ENCODE peak calls at places on chromosome 11, in five cellular contexts. V is upper lobe of left lung, M is tibial nerve, J is esophagus muscularis mucosa, B is A549. G is an unnamed sample. For H3K4me1, the result is how much of the 10 kb centered on the place peaks cover.

GRCh38 chr11:125229916-125230315 is 65.4 kb downstream of the PKNOX2 start:
- DNase-seq in V (no peak), M (no peak), J (no peak), B (no peak), G (no peak)

GRCh38 chr11:19502691-19503253 is 209.9 kb upstream of the NAV2 start:
- DNase-seq in V (no peak), M (no peak), J (no peak), B (no peak), G (no peak)

GRCh38 chr11:123587044-123587443 is 67.4 kb downstream of the SCN3B start:
- DNase-seq in V (no peak), M (no peak), J (no peak), B (peak), G (no peak)

GRCh38 chr11:35712533-35712932 is 50.0 kb downstream of the TRIM44 start:
- DNase-seq in V (no peak), M (no peak), J (no peak), B (no peak), G (no peak)

GRCh38 chr11:116170526-116171120 is 602.2 kb downstream of the BUD13 start:
- DNase-seq in V (peak), M (no peak), J (peak), B (no peak), G (no peak)

GRCh38 chr11:95674669-95675358 is 114.8 kb downstream of the FAM76B start:
- DNase-seq in V (no peak), M (no peak), J (no peak), B (no peak), G (no peak)

GRCh38 chr11:90594658-90595057 is 371.8 kb upstream of the CHORDC1 start:
- DNase-seq in V (no peak), M (no peak), J (no peak), B (no peak), G (no peak)

GRCh38 chr11:74154621-74155281 is 16.1 kb downstream of the C2CD3 start:
- DNase-seq in V (no peak), M (no peak), J (no peak), B (no peak), G (no peak)

GRCh38 chr11:113839842-113840241 is 35.5 kb downstream of the USP28 start:
- DNase-seq in V (no peak), M (no peak), J (no peak), B (no peak), G (no peak)

GRCh38 chr11:130772266-130773227 is 143.7 kb downstream of the SNX19 start:
- DNase-seq in V (no peak), M (peak), J (peak), B (no peak), G (peak)

GRCh38 chr11:92226331-92227232 is 2.0 kb downstream of the FAT3 start:
- DNase-seq in V (no peak), M (no peak), J (no peak), B (no peak), G (no peak)

GRCh38 chr11:75056806-75057205 is 39.9 kb downstream of the OR2AT4 start:
- DNase-seq in V (no peak), M (no peak), J (no peak), B (no peak), G (no peak)

GRCh38 chr11:69380451-69380901 is 86.5 kb downstream of the MYEOV start:
- DNase-seq in V (no peak), M (no peak), J (no peak), B (no peak), G (peak)

GRCh38 chr11:120186408-120186798 is 24.4 kb upstream of the OAF start:
- DNase-seq in V (no peak), M (no peak), J (no peak), B (no peak), G (no peak)

GRCh38 chr11:96306933-96307747 is 35.9 kb downstream of the MAML2 start:
- DNase-seq in V (peak), M (peak), J (peak), B (peak), G (peak)

GRCh38 chr11:70048279-70049024 is 29.7 kb upstream of the ANO1 start:
- DNase-seq in V (no peak), M (no peak), J (peak), B (peak), G (no peak)

GRCh38 chr11:94751216-94751612 is 16.9 kb upstream of the AMOTL1 start:
- DNase-seq in V (no peak), M (peak), J (no peak), B (no peak), G (no peak)

GRCh38 chr11:19777342-19778102 is 64.9 kb downstream of the NAV2 start:
- DNase-seq in V (no peak), M (no peak), J (no peak), B (peak), G (no peak)

GRCh38 chr11:94762208-94762607 is 5.9 kb upstream of the AMOTL1 start:
- DNase-seq in V (no peak), M (no peak), J (no peak), B (no peak), G (no peak)

GRCh38 chr11:111633248-111633647 is 31.0 kb downstream of the SIK2 start:
- DNase-seq in V (no peak), M (no peak), J (no peak), B (no peak), G (no peak)

GRCh38 chr11:100930185-100930778 is 199.3 kb downstream of the PGR start:
- DNase-seq in V (no peak), M (no peak), J (no peak), B (peak), G (no peak)

GRCh38 chr11:119892311-119892808 is 163.4 kb upstream of the NECTIN1 start:
- DNase-seq in V (no peak), M (no peak), J (no peak), B (no peak), G (no peak)

GRCh38 chr11:96817488-96817887 is 427.7 kb downstream of the JRKL start:
- DNase-seq in V (no peak), M (no peak), J (no peak), B (no peak), G (no peak)

GRCh38 chr11:70497536-70498075 is 99.3 kb downstream of the CTTN start:
- DNase-seq in V (no peak), M (no peak), J (no peak), B (no peak), G (no peak)

GRCh38 chr11:35516361-35516760 is 9.1 kb downstream of the PAMR1 start:
- DNase-seq in V (no peak), M (no peak), J (no peak), B (no peak), G (no peak)

GRCh38 chr11:47469411-47470179 is 20.7 kb upstream of the RAPSN start:
- DNase-seq in V (no peak), M (no peak), J (no peak), B (no peak), G (no peak)

GRCh38 chr11:133082851-133083488 is 449.3 kb downstream of the OPCML start:
- DNase-seq in V (peak), M (peak), J (no peak), B (peak), G (peak)

GRCh38 chr11:127624455-127624854 is 623.9 kb upstream of the KIRREL3 start:
- DNase-seq in V (no peak), M (no peak), J (no peak), B (no peak), G (no peak)

DNA sequence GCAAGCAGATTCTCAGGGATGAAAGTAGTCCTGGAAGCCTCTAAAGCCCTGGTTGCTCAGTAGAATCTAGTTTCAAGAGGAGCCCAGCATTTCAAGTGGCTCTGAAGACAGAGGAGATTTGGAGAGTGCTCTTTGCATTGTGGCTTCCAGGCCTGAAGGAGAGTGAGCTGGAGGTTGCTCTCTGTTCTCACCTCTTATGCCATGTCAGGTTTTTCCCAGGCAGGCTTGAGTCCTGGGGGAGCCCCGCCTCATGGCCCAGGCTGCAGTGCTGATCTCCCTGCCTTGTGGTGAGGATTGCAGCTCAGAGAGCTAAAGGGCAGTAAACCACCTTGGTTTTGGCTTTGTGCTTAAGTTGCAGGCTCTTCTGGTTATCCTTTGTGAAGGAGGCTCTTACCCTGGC is 32.8 kb downstream of the RCOR2 start:
- DNase-seq in V (peak), M (no peak), J (no peak), B (no peak), G (no peak)
- H3K4me1 ChIP-seq in V (half or more), M (under half), J (half or more), B (under half), G (under half)

GRCh38 chr11:14054708-14055107 is 92.2 kb downstream of the SPON1 start:
- DNase-seq in V (no peak), M (no peak), J (no peak), B (no peak), G (no peak)

GRCh38 chr11:14058061-14058460 is 95.5 kb downstream of the SPON1 start:
- DNase-seq in V (no peak), M (no peak), J (no peak), B (no peak), G (no peak)

GRCh38 chr11:14055936-14056335 is 93.4 kb downstream of the SPON1 start:
- DNase-seq in V (no peak), M (no peak), J (no peak), B (no peak), G (no peak)

DNA sequence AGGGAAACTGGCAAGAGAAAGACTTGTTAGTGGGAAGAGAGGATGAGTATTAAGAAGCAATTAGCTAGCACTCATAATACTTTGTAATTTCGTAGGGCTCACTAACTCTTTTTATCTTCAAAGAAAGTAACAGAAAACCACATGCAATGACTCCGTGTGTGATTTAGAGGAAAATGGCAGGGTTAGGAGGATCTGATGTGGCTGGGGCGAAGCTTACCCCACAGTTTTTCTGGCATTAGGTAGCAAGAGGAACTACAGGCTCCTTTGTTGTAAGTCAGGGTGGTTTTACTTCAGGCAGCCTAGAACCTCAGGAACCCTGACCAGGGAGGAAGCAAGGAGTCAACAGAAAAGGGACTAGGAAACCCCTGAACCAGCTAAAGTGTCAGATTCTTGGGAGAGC is 89.7 kb downstream of the SPON1 start:
- DNase-seq in V (no peak), M (no peak), J (no peak), B (no peak), G (no peak)
- TF ChIP-seq POLR2A in V (no peak), M (no peak), J (no peak), B (no peak), G (no peak)

GRCh38 chr11:3123316-3123715 is 41.8 kb downstream of the OSBPL5 start:
- DNase-seq in V (no peak), M (peak), J (no peak), B (no peak), G (no peak)

GRCh38 chr11:3122775-3123201 is 42.3 kb downstream of the OSBPL5 start:
- DNase-seq in V (no peak), M (no peak), J (no peak), B (no peak), G (no peak)

GRCh38 chr11:3124821-3125220 is 40.3 kb downstream of the OSBPL5 start:
- DNase-seq in V (no peak), M (no peak), J (no peak), B (no peak), G (no peak)

GRCh38 chr11:3121931-3122774 is 43.0 kb downstream of the OSBPL5 start:
- DNase-seq in V (no peak), M (no peak), J (no peak), B (no peak), G (peak)

GRCh38 chr11:3123761-3124733 is 41.1 kb downstream of the OSBPL5 start:
- DNase-seq in V (peak), M (peak), J (peak), B (peak), G (peak)
- TF ChIP-seq EP300 in V (no peak), M (peak), J (peak), B (no peak), G (peak)

GRCh38 chr11:72069200-72069599 is 11.1 kb downstream of the NUMA1 start:
- DNase-seq in V (no peak), M (no peak), J (no peak), B (no peak), G (no peak)

GRCh38 chr11:72067676-72068075 is 12.7 kb downstream of the NUMA1 start:
- DNase-seq in V (no peak), M (no peak), J (no peak), B (no peak), G (no peak)

GRCh38 chr11:72067266-72067665 is 13.1 kb downstream of the NUMA1 start:
- DNase-seq in V (no peak), M (no peak), J (no peak), B (no peak), G (no peak)

GRCh38 chr11:72069787-72070251 is 10.5 kb downstream of the NUMA1 start:
- DNase-seq in V (peak), M (peak), J (peak), B (peak), G (peak)

DNA sequence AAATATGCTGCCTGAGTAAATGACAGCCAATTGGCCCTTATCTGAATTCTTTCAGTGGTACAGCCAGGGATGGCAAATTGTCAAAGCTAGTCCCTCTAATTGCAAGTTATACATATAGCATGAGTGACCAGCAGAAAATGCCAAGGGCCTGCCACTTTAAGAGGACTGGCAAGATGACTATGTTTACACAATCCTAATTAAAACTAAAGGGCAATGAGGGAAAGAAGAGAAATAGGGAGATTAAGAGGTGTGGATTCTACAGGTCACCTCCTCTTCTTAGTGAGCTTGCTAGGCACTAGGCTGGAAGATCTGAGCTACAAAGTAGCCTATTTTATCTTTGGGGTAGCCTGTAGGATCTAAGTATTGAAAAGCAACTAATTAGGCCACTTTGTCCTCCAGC is 13.5 kb downstream of the NUMA1 start:
- DNase-seq in V (no peak), M (no peak), J (no peak), B (no peak), G (no peak)
- H3K4me1 ChIP-seq in V (half or more), M (under half), J (half or more), B (under half), G (under half)

DNA sequence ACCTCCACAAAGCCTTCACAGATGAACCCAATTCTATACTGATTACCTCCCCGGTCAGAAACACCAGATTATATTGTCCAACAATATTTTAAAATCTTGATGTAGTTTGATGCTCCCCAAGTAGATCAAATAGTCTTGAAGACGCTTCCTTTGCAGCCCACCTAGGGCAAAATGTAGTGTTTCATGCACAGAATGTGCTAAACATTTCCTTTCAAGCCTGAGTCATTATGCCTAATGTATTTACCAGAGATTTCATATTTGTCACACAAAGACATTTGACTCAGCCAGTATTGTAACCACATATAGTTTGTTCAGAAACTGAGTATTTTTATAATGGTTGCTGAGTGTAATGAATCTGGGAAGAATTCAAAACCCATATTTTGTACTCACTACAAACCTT is 1396.8 kb downstream of the LRRC4C start:
- DNase-seq in V (no peak), M (no peak), J (no peak), B (no peak), G (no peak)
- TF ChIP-seq POLR2A in V (no peak), M (no peak), J (no peak), B (no peak), G (no peak)

DNA sequence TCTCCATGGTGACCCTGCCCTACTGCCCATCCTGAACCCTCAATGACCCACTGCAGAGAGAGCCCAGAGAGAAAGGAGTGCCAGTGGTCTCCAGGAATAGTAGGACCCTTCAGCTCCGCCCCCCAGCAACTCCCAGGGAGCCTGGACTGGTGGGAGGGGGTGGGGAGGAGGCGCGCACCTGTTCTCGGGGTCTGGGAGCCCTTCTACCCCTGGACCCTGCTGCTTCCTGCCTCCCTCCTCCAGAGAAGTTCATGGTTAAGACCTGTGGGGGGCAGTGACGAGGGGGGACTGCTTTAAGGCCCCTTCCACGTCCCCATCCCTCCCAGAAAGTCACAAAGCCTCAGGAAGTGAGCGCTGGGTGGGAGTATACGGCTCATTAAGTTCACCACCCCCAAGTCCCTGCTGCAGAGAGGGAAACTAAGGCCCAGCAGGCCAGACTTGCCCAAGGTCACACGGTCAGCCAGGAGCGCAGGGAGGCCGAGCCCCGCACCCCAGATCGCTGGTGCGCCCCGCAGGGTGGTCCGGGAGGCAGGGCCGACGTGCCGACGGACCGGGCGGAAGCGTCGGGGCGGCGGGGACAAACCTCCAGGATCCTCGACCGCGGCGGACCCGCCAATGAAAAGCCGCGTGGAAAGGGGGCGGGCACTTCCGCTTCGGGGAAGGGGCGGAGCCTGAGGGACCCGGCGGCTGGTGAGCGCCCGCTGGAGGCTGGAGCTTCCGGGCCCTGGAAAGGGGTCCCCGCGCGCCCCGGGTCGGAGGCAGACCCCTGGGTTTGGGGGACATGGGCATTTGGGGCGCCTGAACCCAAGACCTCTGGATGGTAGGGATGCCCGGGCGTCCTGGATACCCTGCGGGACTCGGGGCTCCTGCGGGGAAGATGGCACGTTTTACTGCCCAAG is at the start of the genes NUDT22 and TRPT1:
- DNase-seq in V (peak), M (peak), J (peak), B (peak), G (peak)
- TF ChIP-seq EP300 in V (no peak), M (peak), J (no peak), B (no peak), G (no peak)

GRCh38 chr11:68038718-68039525 is at the start of gene TCIRG1:
- DNase-seq in V (peak), M (peak), J (peak), B (peak), G (peak)
- H3K4me1 ChIP-seq in V (half or more), M (under half), J (half or more), B (half or more), G (half or more)

DNA sequence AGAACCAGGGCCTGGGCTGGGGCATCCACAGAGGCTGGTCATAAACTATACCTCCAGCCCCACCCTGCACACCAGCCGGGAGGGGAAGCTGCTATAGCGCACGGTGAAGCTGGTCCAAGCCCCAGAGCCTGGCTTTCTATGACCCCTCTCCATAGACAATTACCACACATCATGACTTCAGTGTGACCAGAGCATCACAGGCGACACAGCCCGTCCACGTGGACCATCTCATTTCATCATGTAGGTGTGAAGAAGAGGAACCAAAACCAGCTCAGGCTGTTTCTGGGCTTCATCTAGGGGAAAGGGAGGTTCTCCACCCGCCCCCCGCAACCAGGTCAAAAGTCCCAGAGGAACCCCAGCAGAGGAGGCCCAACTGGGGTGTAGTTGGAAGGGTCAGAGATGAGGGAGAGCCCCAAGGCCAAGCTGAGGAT is 3.0 kb downstream of the CXCR5 start:
- DNase-seq in V (no peak), M (no peak), J (no peak), B (no peak), G (no peak)
- TF ChIP-seq POLR2A in V (no peak), M (no peak), J (no peak), B (no peak), G (no peak)

GRCh38 chr11:45843158-45843924 is 3.9 kb upstream of the CRY2 start:
- DNase-seq in V (peak), M (peak), J (peak), B (peak), G (peak)
- TF ChIP-seq EP300 in V (no peak), M (peak), J (no peak), B (no peak), G (peak)

GRCh38 chr11:68342459-68343158 is 30.2 kb downstream of the LRP5 start:
- DNase-seq in V (peak), M (no peak), J (no peak), B (no peak), G (peak)
- H3K4me1 ChIP-seq in V (under half), M (under half), J (half or more), B (half or more), G (half or more)